ENCODE peak calls at places on chromosomes 12 and 14, in nine cellular contexts. Y is stimulated activated naive CD4-positive, alpha-beta T cell treated with Interleukin-2 at 50 U/mL for 16 hours; E is aorta; V is nucleus accumbens; O is T-helper 1 cell; K is Ammon's horn; R is T-helper 2 cell; M is activated CD8-positive, alpha-beta memory T cell treated with anti-CD3 and anti-CD28 coated beads, Interleukin-2, amount 50 U/mL, for 48 hours; N is OCI-LY7. U is an unnamed sample.
A peak's percentile ranks its signal among the peaks of the same experiment; 100 is the strongest.

GRCh38 chr14:100656996-100657395 is 69.7 kb upstream of the DLK1 start:
- DNase-seq in K (no peak), Y (no peak), N (no peak), R (no peak), V (no peak), M (no peak), O (no peak), E (no peak), U (no peak)

GRCh38 chr12:102468261-102468940 is 12.0 kb downstream of the IGF1 start:
- DNase-seq in R (no peak), E (no peak), Y (no peak), N (no peak), K (no peak), V (no peak), M (no peak), O (no peak), U (no peak)

GRCh38 chr14:72852194-72852593 is 41.7 kb downstream of the DPF3 start:
- DNase-seq in E (no peak), O (no peak), N (no peak), R (no peak), Y (no peak), M (no peak), V (no peak), K (no peak), U (no peak)

GRCh38 chr12:130983328-130984017 is 29.8 kb downstream of the ADGRD1 start:
- DNase-seq in N (no peak), O (no peak), R (no peak), V (no peak), E (no peak), Y (no peak), M (no peak), K (peak; percentile 35), U (no peak)

GRCh38 chr12:108418162-108418561 is 79.1 kb upstream of the CMKLR1 start:
- DNase-seq in Y (no peak), M (no peak), O (no peak), K (no peak), E (no peak), R (no peak), N (no peak), V (no peak), U (no peak)

GRCh38 chr14:29566194-29566593 is 361.5 kb downstream of the PRKD1 start:
- DNase-seq in Y (no peak), V (no peak), M (no peak), N (no peak), E (no peak), O (no peak), K (no peak), R (no peak), U (no peak)

GRCh38 chr12:29957835-29958234 is 174.1 kb upstream of the TMTC1 start:
- DNase-seq in Y (no peak), O (no peak), M (no peak), K (no peak), E (no peak), R (no peak), N (no peak), V (no peak), U (no peak)

GRCh38 chr14:74630881-74631690 is 19.0 kb upstream of the LTBP2 start:
- DNase-seq in M (no peak), R (no peak), V (no peak), Y (no peak), N (no peak), K (no peak), O (no peak), E (no peak), U (no peak)

GRCh38 chr12:68031174-68031573 is 41.9 kb downstream of the IFNG-AS1 start:
- DNase-seq in E (no peak), N (no peak), V (no peak), R (no peak), K (no peak), M (no peak), Y (no peak), O (no peak), U (no peak)

GRCh38 chr12:54059668-54060067 is 6.0 kb downstream of the HOXC4 start:
- DNase-seq in O (no peak), R (no peak), M (no peak), N (no peak), V (no peak), Y (no peak), K (no peak), E (no peak), U (no peak)

GRCh38 chr12:127607146-127607725 is 659.7 kb upstream of the TMEM132C start:
- DNase-seq in N (no peak), K (no peak), M (no peak), V (no peak), O (no peak), E (no peak), R (no peak), Y (no peak), U (no peak)

U was measured in NB4.